ENCODE peak calls at places on chromosome 2, in six cellular contexts. R is BJ, Y is AG10803, X is uterus, W is brain microvascular endothelial cell, F is AG04450. N is an unnamed sample.

GRCh38 chr2:164903944-164904343 is 51.4 kb downstream of the SLC38A11 start:
- DNase-seq in R (no peak), Y (no peak), X (no peak), W (no peak), F (no peak), N (no peak)

GRCh38 chr2:96806468-96807126 is 9.5 kb upstream of the CNNM3 start:
- DNase-seq in R (no peak), Y (no peak), X (no peak), W (no peak), F (no peak), N (no peak)

GRCh38 chr2:232896111-232896510 is 26.0 kb downstream of the SNORC start:
- DNase-seq in R (no peak), Y (no peak), X (no peak), W (no peak), F (no peak), N (no peak)

GRCh38 chr2:239274391-239275001 is 126.3 kb downstream of the HDAC4 start:
- DNase-seq in R (no peak), Y (peak; percentile 81), X (peak; percentile 53), W (peak; percentile 81), F (no peak), N (peak; percentile 81)

GRCh38 chr2:42964444-42965081 is 172.2 kb upstream of the HAAO start:
- DNase-seq in R (peak; percentile 85), Y (peak; percentile 99), X (peak; percentile 65), W (peak; percentile 86), F (peak; percentile 90), N (peak; percentile 90)

GRCh38 chr2:88176352-88176952 is 6.3 kb downstream of the THNSL2 start:
- DNase-seq in R (no peak), Y (no peak), X (no peak), W (no peak), F (no peak), N (no peak)

GRCh38 chr2:85754313-85755095 is 713 bp downstream of the ATOH8 start:
- DNase-seq in R (no peak), Y (peak; percentile 62), X (no peak), W (no peak), F (no peak), N (peak; percentile 60)

GRCh38 chr2:79084495-79085135 is 3.2 kb downstream of the REG1B start:
- DNase-seq in R (no peak), Y (no peak), X (no peak), W (no peak), F (no peak), N (no peak)

GRCh38 chr2:86764661-86765307 is 25.9 kb downstream of the CD8A start:
- DNase-seq in R (no peak), Y (peak; percentile 36), X (no peak), W (peak; percentile 48), F (peak; percentile 15), N (peak; percentile 75)

GRCh38 chr2:16037808-16038457 is 97.6 kb downstream of the MYCN start:
- DNase-seq in R (no peak), Y (no peak), X (no peak), W (no peak), F (no peak), N (no peak)

GRCh38 chr2:43387092-43388062 is 161.0 kb upstream of the ZFP36L2 start:
- DNase-seq in R (no peak), Y (peak; percentile 47), X (no peak), W (peak; percentile 31), F (no peak), N (peak; percentile 63)

GRCh38 chr2:213847316-213847715 is 563.1 kb downstream of the SPAG16 start:
- DNase-seq in R (no peak), Y (no peak), X (no peak), W (no peak), F (no peak), N (no peak)

GRCh38 chr2:169069341-169069740 is at the start of gene DHRS9:
- DNase-seq in R (no peak), Y (no peak), X (no peak), W (peak; percentile 87), F (no peak), N (peak; percentile 88)

GRCh38 chr2:109612991-109613921 is 510 bp downstream of the SEPTIN10 start:
- DNase-seq in R (no peak), Y (peak; percentile 71), X (peak; percentile 71), W (peak; percentile 20), F (no peak), N (peak; percentile 73)

GRCh38 chr2:9122367-9122766 is 84.2 kb upstream of the ASAP2 start:
- DNase-seq in R (no peak), Y (no peak), X (no peak), W (no peak), F (no peak), N (no peak)

GRCh38 chr2:203852760-203853159 is 14.8 kb upstream of the CTLA4 start:
- DNase-seq in R (no peak), Y (no peak), X (no peak), W (no peak), F (no peak), N (no peak)

GRCh38 chr2:217467331-217467730 is 535.5 kb downstream of the TNS1 start:
- DNase-seq in R (no peak), Y (peak; percentile 67), X (peak; percentile 45), W (no peak), F (no peak), N (peak; percentile 43)

GRCh38 chr2:38010995-38011394 is 65.0 kb downstream of the CYP1B1 start:
- DNase-seq in R (no peak), Y (no peak), X (no peak), W (no peak), F (no peak), N (peak; percentile 49)

GRCh38 chr2:231563378-231563961 is 29.2 kb upstream of the TEX44 start:
- DNase-seq in R (no peak), Y (peak; percentile 46), X (peak; percentile 58), W (peak; percentile 41), F (peak; percentile 18), N (peak; percentile 73)

GRCh38 chr2:15399241-15399640 is 161.9 kb downstream of the NBAS start:
- DNase-seq in R (no peak), Y (no peak), X (no peak), W (no peak), F (no peak), N (no peak)

GRCh38 chr2:105239924-105240323 is 1.6 kb upstream of the GPR45 start:
- DNase-seq in R (peak; percentile 82), Y (peak; percentile 96), X (no peak), W (peak; percentile 89), F (peak; percentile 73), N (peak; percentile 98)

GRCh38 chr2:102950547-102950946 is 188.7 kb downstream of the TMEM182 start:
- DNase-seq in R (no peak), Y (no peak), X (no peak), W (no peak), F (no peak), N (no peak)

GRCh38 chr2:98170076-98170475 is 83.1 kb downstream of the VWA3B start:
- DNase-seq in R (no peak), Y (no peak), X (no peak), W (no peak), F (no peak), N (no peak)

GRCh38 chr2:64637000-64637628 is 16.6 kb downstream of the SERTAD2 start:
- DNase-seq in R (no peak), Y (no peak), X (no peak), W (no peak), F (no peak), N (no peak)

GRCh38 chr2:159156834-159157233 is 129.7 kb downstream of the WDSUB1 start:
- DNase-seq in R (no peak), Y (no peak), X (no peak), W (no peak), F (no peak), N (no peak)

GRCh38 chr2:101986386-101986785 is 5.4 kb upstream of the IL1R2 start:
- DNase-seq in R (no peak), Y (no peak), X (no peak), W (no peak), F (no peak), N (no peak)

DNA sequence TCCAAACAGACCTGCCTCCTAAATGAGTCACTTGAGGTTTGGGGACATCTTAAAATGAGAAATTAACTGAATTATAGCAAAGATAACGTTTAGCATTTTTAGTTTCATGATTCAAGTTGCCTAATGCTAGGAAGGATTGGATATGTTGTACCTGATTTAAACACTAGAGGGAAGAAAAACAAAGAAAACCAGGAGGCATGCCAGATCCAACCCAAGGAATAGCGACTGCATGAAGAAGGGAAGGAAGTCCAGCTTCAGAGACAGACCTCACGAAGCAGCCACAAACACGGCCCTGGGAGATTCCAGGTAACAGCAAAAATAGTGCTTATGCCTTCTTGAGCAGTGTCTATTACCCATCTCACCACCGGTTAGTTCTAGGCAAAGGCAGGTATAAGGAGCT is 499.9 kb upstream of the SPHKAP start:
- DNase-seq in R (no peak), Y (peak; percentile 72), X (peak; percentile 41), W (peak; percentile 49), F (no peak), N (peak; percentile 79)
- TF ChIP-seq CTCF in R (peak; percentile 59), Y (peak; percentile 68), X (peak; percentile 38), W (peak; percentile 47), F (peak; percentile 59), N (peak; percentile 68)

GRCh38 chr2:106582431-106583143 is 95.4 kb downstream of the CD8B2 start:
- DNase-seq in R (peak; percentile 18), Y (peak; percentile 78), X (peak; percentile 84), W (peak; percentile 76), F (peak; percentile 58), N (peak; percentile 87)
- H3K4me3 ChIP-seq in R (peak overlapping the region; percentile 17), Y (peak overlapping the region; percentile 55), X (peak overlapping the region; percentile 18), W (peak overlapping the region; percentile 49), F (peak overlapping the region; percentile 48), N (peak overlapping the region; percentile 51)

GRCh38 chr2:74653985-74654882 is at the start of gene SEMA4F:
- DNase-seq in R (peak; percentile 77), Y (peak; percentile 88), X (peak; percentile 95), W (peak; percentile 94), F (peak; percentile 76), N (peak; percentile 95)
- TF ChIP-seq CTCF in R (no peak), Y (no peak), X (no peak), W (no peak), F (no peak), N (no peak)

GRCh38 chr2:19195681-19196080 is 162.7 kb downstream of the OSR1 start:
- DNase-seq in R (no peak), Y (no peak), X (no peak), W (peak; percentile 58), F (no peak), N (peak; percentile 61)
- H3K4me3 ChIP-seq in R (no peak overlapping the region), Y (no peak overlapping the region), X (no peak overlapping the region), W (no peak overlapping the region), F (no peak overlapping the region), N (no peak overlapping the region)

DNA sequence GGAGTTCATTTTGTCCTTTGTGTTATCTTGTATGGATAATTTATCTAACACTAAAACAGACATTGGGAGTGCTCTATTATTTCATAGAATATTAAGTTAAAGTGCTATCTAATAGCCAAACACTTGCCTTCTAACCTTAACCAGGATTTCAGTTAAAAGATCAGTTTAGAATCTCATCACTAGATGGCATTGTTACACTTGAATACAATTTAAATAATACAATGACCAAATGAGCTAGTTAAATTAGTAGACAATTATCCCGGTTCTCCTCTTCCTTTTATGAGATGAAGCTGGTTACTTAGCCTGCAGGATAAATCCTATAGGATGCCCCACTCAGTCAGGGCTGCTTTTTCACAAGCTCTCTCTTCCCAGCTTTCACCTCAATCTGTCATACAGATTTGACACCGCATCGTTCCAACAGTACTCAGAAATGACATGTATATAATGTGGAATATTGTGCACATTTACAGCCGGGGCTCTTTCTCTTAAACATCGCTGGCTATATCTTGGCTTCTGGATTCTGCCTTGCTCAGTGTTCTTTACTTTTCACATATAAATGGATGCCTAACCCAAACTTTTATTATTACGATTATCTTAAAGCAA is 678.8 kb downstream of the KCNJ3 start:
- DNase-seq in R (no peak), Y (peak; percentile 29), X (no peak), W (no peak), F (no peak), N (peak; percentile 59)
- TF ChIP-seq CTCF in R (peak; percentile 31), Y (peak; percentile 47), X (peak; percentile 1), W (peak; percentile 25), F (peak; percentile 33), N (peak; percentile 40)

N was measured in choroid plexus epithelial cell.